ENCODE peak calls at places on chromosome 3, in seven cellular contexts. X is activated CD8-positive, alpha-beta T cell treated with anti-CD3 and anti-CD28 coated beads for 36 hours; K is BE2C; R is RPMI7951; B is AG09319; U is activated naive CD8-positive, alpha-beta T cell treated with anti-CD3 and anti-CD28 coated beads, Interleukin-2, amount 50 U/mL, for 16 hours; C is NCI-H748 treated with DMSO at 0.1 percent for 48 hours. F is an unnamed sample.

GRCh38 chr3:188584162-188584529 is 430.2 kb downstream of the LPP start:
- DNase-seq in R (peak), B (no peak), X (no peak), C (no peak), K (no peak), U (no peak), F (peak)

GRCh38 chr3:193962986-193963683 is 172.8 kb upstream of the HES1 start:
- DNase-seq in X (no peak), R (peak), U (no peak), B (no peak), C (no peak), K (no peak), F (peak)

GRCh38 chr3:196003611-196004010 is 78.3 kb downstream of the TFRC start:
- DNase-seq in U (no peak), K (no peak), R (no peak), C (no peak), X (no peak), B (no peak), F (no peak)

GRCh38 chr3:411183-411681 is 214.7 kb downstream of the CHL1 start:
- DNase-seq in U (no peak), X (no peak), B (no peak), R (no peak), C (no peak), K (no peak), F (no peak)

GRCh38 chr3:137012097-137012501 is 54.3 kb downstream of the IL20RB start:
- DNase-seq in R (peak), U (no peak), X (no peak), K (no peak), C (no peak), B (no peak), F (no peak)

GRCh38 chr3:186452517-186452916 is 90.5 kb upstream of the DGKG start:
- DNase-seq in U (no peak), K (no peak), C (no peak), R (peak), X (no peak), B (peak), F (no peak)

GRCh38 chr3:12574131-12574530 is 17.2 kb downstream of the MKRN2 start:
- DNase-seq in B (no peak), C (no peak), R (no peak), U (no peak), X (no peak), K (no peak), F (no peak)

GRCh38 chr3:4395448-4395847 is 71.6 kb downstream of the SUMF1 start:
- DNase-seq in B (no peak), C (no peak), U (no peak), X (no peak), R (no peak), K (no peak), F (no peak)

GRCh38 chr3:134993011-134993410 is 198.0 kb downstream of the EPHB1 start:
- DNase-seq in K (no peak), U (no peak), B (no peak), X (no peak), C (no peak), R (no peak), F (no peak)

GRCh38 chr3:184568918-184569829 is 7.6 kb downstream of the EPHB3 start:
- DNase-seq in U (no peak), R (peak), X (peak), B (peak), K (peak), C (no peak), F (no peak)

GRCh38 chr3:56801151-56801596 is 575 bp downstream of the ARHGEF3 start:
- DNase-seq in B (no peak), X (peak), K (no peak), U (no peak), R (no peak), C (no peak), F (no peak)

GRCh38 chr3:156745766-156746165 is 71.4 kb downstream of the TIPARP start:
- DNase-seq in X (no peak), K (no peak), R (no peak), B (no peak), U (no peak), C (no peak), F (no peak)

GRCh38 chr3:195005251-195005620 is 265.7 kb downstream of the XXYLT1 start:
- DNase-seq in X (no peak), B (no peak), C (no peak), K (no peak), R (no peak), U (no peak), F (no peak)

GRCh38 chr3:124886168-124887051 is 755 bp downstream of the ITGB5 start:
- DNase-seq in X (peak), B (no peak), U (no peak), K (peak), R (peak), C (no peak), F (no peak)

GRCh38 chr3:30714104-30714503 is 107.7 kb downstream of the TGFBR2 start:
- DNase-seq in R (no peak), X (no peak), U (no peak), C (no peak), B (no peak), K (no peak), F (no peak)

GRCh38 chr3:57048052-57048671 is 12.3 kb upstream of the SPATA12 start:
- DNase-seq in R (peak), B (peak), X (no peak), C (no peak), U (no peak), K (no peak), F (no peak)

GRCh38 chr3:178385280-178385952 is 150.8 kb upstream of the KCNMB2 start:
- DNase-seq in X (peak), B (no peak), C (peak), K (peak), R (peak), U (no peak), F (no peak)

GRCh38 chr3:159762238-159762637 is 226.4 kb upstream of the IL12A start:
- DNase-seq in C (no peak), K (no peak), B (no peak), X (no peak), R (peak), U (no peak), F (no peak)

GRCh38 chr3:57545636-57546268 is 1.6 kb upstream of the DNAH12 start:
- DNase-seq in X (no peak), B (no peak), R (peak), U (no peak), C (no peak), K (no peak), F (no peak)

GRCh38 chr3:146271180-146271579 is 20.3 kb upstream of the PLSCR4 start:
- DNase-seq in K (no peak), C (no peak), X (no peak), R (no peak), B (no peak), U (no peak), F (no peak)

GRCh38 chr3:10817506-10817905 is 1.5 kb downstream of the SLC6A11 start:
- DNase-seq in B (no peak), K (no peak), X (no peak), R (no peak), U (no peak), C (no peak), F (no peak)

GRCh38 chr3:177665122-177665808 is 468.0 kb upstream of the TBL1XR1 start:
- DNase-seq in K (no peak), U (no peak), C (no peak), R (no peak), X (no peak), B (peak), F (no peak)

GRCh38 chr3:30628931-30629590 is 22.7 kb downstream of the TGFBR2 start:
- DNase-seq in U (no peak), B (no peak), K (no peak), R (peak), X (no peak), C (no peak), F (no peak)

GRCh38 chr3:108036984-108037741 is 53.7 kb downstream of the CD47 start:
- DNase-seq in X (no peak), U (no peak), B (peak), R (no peak), K (no peak), C (no peak), F (no peak)

GRCh38 chr3:20185364-20185732 is 658 bp downstream of the SGO1 start:
- DNase-seq in R (peak), U (no peak), K (no peak), C (peak), X (peak), B (no peak), F (no peak)

GRCh38 chr3:71504250-71505036 is 79.1 kb downstream of the FOXP1 start:
- DNase-seq in K (no peak), U (no peak), X (peak), R (peak), B (no peak), C (no peak), F (peak)

GRCh38 chr3:185473290-185473815 is 25.5 kb downstream of the TMEM41A start:
- DNase-seq in X (no peak), R (no peak), U (no peak), B (no peak), K (no peak), C (no peak), F (no peak)

GRCh38 chr3:50388021-50388719 is 28.8 kb upstream of the TMEM115 start:
- DNase-seq in B (no peak), U (no peak), K (peak), X (no peak), R (no peak), C (no peak), F (no peak)

GRCh38 chr3:63168179-63168578 is 109.9 kb upstream of the SYNPR start:
- DNase-seq in R (no peak), B (no peak), U (no peak), C (no peak), K (no peak), X (no peak), F (no peak)

F was measured in stimulated activated CD8-positive, alpha-beta memory T cell treated with anti-CD3 and anti-CD28 coated beads, Interleukin-7, amount 100 ng/mL, for 48 hours.